ENCODE peak calls at places on chromosomes 12 and 14, in eight cellular contexts. One of them, this sample, is unnamed.

GRCh38 chr12:13941258-13942249 is 39.8 kb downstream of the GRIN2B start:
- DNase-seq in T-helper 17 cell: no peak
- DNase-seq in NCI-H446 treated with DMSO at 0.1 percent for 48 hours: peak; percentile 69
- DNase-seq in OCI-LY7: peak; percentile 46
- DNase-seq in mucosa of descending colon: peak; percentile 53
- DNase-seq in tibial nerve: peak; percentile 13
- DNase-seq in HEK293T: peak; percentile 52
- DNase-seq in cardiac fibroblast: peak; percentile 59
- DNase-seq in this sample: no peak

GRCh38 chr12:2299207-2299606 is 246.4 kb downstream of the CACNA1C start:
- DNase-seq in cardiac fibroblast: no peak
- DNase-seq in T-helper 17 cell: no peak
- DNase-seq in tibial nerve: no peak
- DNase-seq in HEK293T: no peak
- DNase-seq in OCI-LY7: peak; percentile 71
- DNase-seq in NCI-H446 treated with DMSO at 0.1 percent for 48 hours: no peak
- DNase-seq in mucosa of descending colon: no peak
- DNase-seq in this sample: no peak

GRCh38 chr14:56057071-56057865 is 60.9 kb upstream of the PELI2 start:
- DNase-seq in T-helper 17 cell: no peak
- DNase-seq in cardiac fibroblast: no peak
- DNase-seq in NCI-H446 treated with DMSO at 0.1 percent for 48 hours: no peak
- DNase-seq in OCI-LY7: no peak
- DNase-seq in tibial nerve: no peak
- DNase-seq in HEK293T: no peak
- DNase-seq in mucosa of descending colon: no peak
- DNase-seq in this sample: no peak

GRCh38 chr14:61154606-61155005 is 126.5 kb downstream of the TMEM30B start:
- DNase-seq in mucosa of descending colon: no peak
- DNase-seq in HEK293T: no peak
- DNase-seq in OCI-LY7: no peak
- DNase-seq in tibial nerve: no peak
- DNase-seq in cardiac fibroblast: no peak
- DNase-seq in T-helper 17 cell: no peak
- DNase-seq in NCI-H446 treated with DMSO at 0.1 percent for 48 hours: no peak
- DNase-seq in this sample: no peak

GRCh38 chr12:95492462-95492861 is 18.5 kb downstream of the METAP2 start:
- DNase-seq in cardiac fibroblast: no peak
- DNase-seq in mucosa of descending colon: no peak
- DNase-seq in HEK293T: no peak
- DNase-seq in NCI-H446 treated with DMSO at 0.1 percent for 48 hours: no peak
- DNase-seq in T-helper 17 cell: no peak
- DNase-seq in tibial nerve: no peak
- DNase-seq in OCI-LY7: no peak
- DNase-seq in this sample: no peak

GRCh38 chr12:124867389-124867930 is 3.8 kb upstream of the SCARB1 start:
- DNase-seq in T-helper 17 cell: no peak
- DNase-seq in cardiac fibroblast: peak; percentile 69
- DNase-seq in HEK293T: no peak
- DNase-seq in NCI-H446 treated with DMSO at 0.1 percent for 48 hours: no peak
- DNase-seq in mucosa of descending colon: no peak
- DNase-seq in OCI-LY7: no peak
- DNase-seq in tibial nerve: no peak
- DNase-seq in this sample: no peak

GRCh38 chr12:1698638-1699214 is 7.9 kb downstream of the ADIPOR2 start:
- DNase-seq in HEK293T: no peak
- DNase-seq in mucosa of descending colon: no peak
- DNase-seq in cardiac fibroblast: no peak
- DNase-seq in NCI-H446 treated with DMSO at 0.1 percent for 48 hours: no peak
- DNase-seq in OCI-LY7: no peak
- DNase-seq in tibial nerve: no peak
- DNase-seq in T-helper 17 cell: no peak
- DNase-seq in this sample: no peak

GRCh38 chr12:109273354-109273753 is 35.7 kb downstream of the FOXN4 start:
- DNase-seq in OCI-LY7: no peak
- DNase-seq in mucosa of descending colon: no peak
- DNase-seq in tibial nerve: no peak
- DNase-seq in T-helper 17 cell: no peak
- DNase-seq in HEK293T: no peak
- DNase-seq in cardiac fibroblast: no peak
- DNase-seq in NCI-H446 treated with DMSO at 0.1 percent for 48 hours: no peak
- DNase-seq in this sample: no peak

GRCh38 chr12:89856431-89856830 is 147.8 kb upstream of the ATP2B1 start:
- DNase-seq in NCI-H446 treated with DMSO at 0.1 percent for 48 hours: no peak
- DNase-seq in cardiac fibroblast: peak; percentile 81
- DNase-seq in mucosa of descending colon: no peak
- DNase-seq in OCI-LY7: peak; percentile 91
- DNase-seq in T-helper 17 cell: no peak
- DNase-seq in HEK293T: no peak
- DNase-seq in tibial nerve: no peak
- DNase-seq in this sample: no peak

GRCh38 chr12:53499261-53500118 is at the start of gene MAP3K12:
- DNase-seq in NCI-H446 treated with DMSO at 0.1 percent for 48 hours: no peak
- DNase-seq in OCI-LY7: peak; percentile 76
- DNase-seq in T-helper 17 cell: peak; percentile 53
- DNase-seq in HEK293T: no peak
- DNase-seq in cardiac fibroblast: peak; percentile 56
- DNase-seq in tibial nerve: peak; percentile 68
- DNase-seq in mucosa of descending colon: peak; percentile 75
- DNase-seq in this sample: peak; percentile 82

This sample was measured in activated naive CD4-positive, alpha-beta T cell treated with anti-CD3 and anti-CD28 coated beads, Interleukin-2, amount 10 ng/mL, durations not matched to agents 7 days and 5 days.